ENCODE peak calls at places on chromosomes 12 and 14, in seven cellular contexts. E, L, Q, J, P, X and B are unnamed samples.
A peak's percentile ranks its signal among the peaks of the same experiment; 100 is the strongest.

GRCh38 chr14:72024043-72024407 is 91.8 kb downstream of the RGS6 start:
- DNase-seq in E (no peak), L (peak; percentile 43), Q (no peak), J (peak; percentile 72), P (peak; percentile 27), X (peak; percentile 65), B (no peak)

GRCh38 chr12:82651489-82651888 is 35.2 kb upstream of the TMTC2 start:
- DNase-seq in E (no peak), L (no peak), Q (no peak), J (no peak), P (no peak), X (no peak), B (no peak)

GRCh38 chr12:54689984-54690383 is 41.8 kb upstream of the DCD start:
- DNase-seq in E (no peak), L (no peak), Q (no peak), J (peak; percentile 55), P (no peak), X (peak; percentile 24), B (no peak)

GRCh38 chr14:73058923-73059311 is 583 bp downstream of the RBM25 start:
- DNase-seq in E (no peak), L (no peak), Q (peak; percentile 31), J (peak; percentile 48), P (no peak), X (peak; percentile 49), B (no peak)

GRCh38 chr12:49806877-49807276 is 21.3 kb downstream of the NCKAP5L start:
- DNase-seq in E (no peak), L (no peak), Q (no peak), J (no peak), P (no peak), X (no peak), B (no peak)

GRCh38 chr12:85484387-85484786 is 204.4 kb downstream of the ALX1 start:
- DNase-seq in E (no peak), L (no peak), Q (no peak), J (no peak), P (no peak), X (no peak), B (no peak)

GRCh38 chr14:75429562-75429961 is 1.7 kb downstream of the JDP2 start:
- DNase-seq in E (no peak), L (no peak), Q (no peak), J (no peak), P (no peak), X (no peak), B (no peak)

GRCh38 chr12:51322452-51322851 is 1.5 kb downstream of the BIN2 start:
- DNase-seq in E (no peak), L (peak; percentile 45), Q (no peak), J (no peak), P (no peak), X (no peak), B (no peak)

GRCh38 chr14:103281496-103282231 is 52.4 kb upstream of the EIF5 start:
- DNase-seq in E (peak; percentile 58), L (no peak), Q (no peak), J (peak; percentile 48), P (peak; percentile 53), X (peak; percentile 79), B (no peak)

GRCh38 chr14:92559486-92559885 is 45.9 kb downstream of the RIN3 start:
- DNase-seq in E (no peak), L (no peak), Q (no peak), J (no peak), P (no peak), X (no peak), B (no peak)

GRCh38 chr14:92557544-92557912 is 43.9 kb downstream of the RIN3 start:
- DNase-seq in E (no peak), L (no peak), Q (no peak), J (no peak), P (no peak), X (no peak), B (no peak)

GRCh38 chr14:92556863-92557543 is 43.4 kb downstream of the RIN3 start:
- DNase-seq in E (no peak), L (no peak), Q (no peak), J (no peak), P (no peak), X (peak; percentile 30), B (no peak)

GRCh38 chr14:92560106-92560865 is 46.7 kb downstream of the RIN3 start:
- DNase-seq in E (no peak), L (no peak), Q (no peak), J (no peak), P (no peak), X (no peak), B (no peak)

GRCh38 chr14:92558319-92558718 is 44.7 kb downstream of the RIN3 start:
- DNase-seq in E (no peak), L (no peak), Q (no peak), J (no peak), P (no peak), X (no peak), B (no peak)
- TF ChIP-seq CTCF in E (no peak), L (no peak), Q (no peak), J (no peak), P (no peak), X (no peak), B (no peak)

GRCh38 chr14:61280526-61281185 is 482 bp downstream of the TMEM30B start:
- DNase-seq in E (peak; percentile 71), L (no peak), Q (peak; percentile 62), J (peak; percentile 61), P (peak; percentile 83), X (peak; percentile 66), B (peak; percentile 39)
- TF ChIP-seq CTCF in E (peak; percentile 51), L (no peak), Q (peak; percentile 59), J (peak; percentile 25), P (peak; percentile 48), X (peak; percentile 31), B (no peak)

GRCh38 chr12:7031306-7031705 is 13.0 kb upstream of the LPCAT3 start:
- DNase-seq in E (no peak), L (no peak), Q (no peak), J (no peak), P (no peak), X (no peak), B (no peak)
- TF ChIP-seq CTCF in E (no peak), L (no peak), Q (no peak), J (no peak), P (no peak), X (no peak), B (no peak)

DNA sequence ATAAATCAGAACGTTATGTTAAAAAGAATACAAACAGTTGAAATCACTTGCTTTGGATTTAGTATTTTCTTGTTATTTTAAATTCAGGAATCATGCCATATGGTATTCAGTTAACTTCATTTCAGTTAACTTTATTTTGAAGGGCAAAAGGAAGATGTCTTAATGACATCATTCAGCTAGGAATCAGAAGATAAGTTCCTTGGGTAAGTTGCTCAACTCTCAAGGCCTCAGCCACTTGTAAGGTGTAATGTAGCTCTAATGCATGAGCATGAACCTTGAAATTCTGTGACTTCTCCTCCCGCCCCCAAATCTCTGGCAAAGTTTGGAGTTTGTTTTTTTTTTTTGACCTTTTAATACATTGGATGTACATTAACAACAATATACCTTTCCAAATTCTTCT is 42.6 kb downstream of the FRS2 start:
- DNase-seq in E (no peak), L (no peak), Q (no peak), J (no peak), P (no peak), X (no peak), B (no peak)
- TF ChIP-seq CTCF in E (no peak), L (no peak), Q (no peak), J (no peak), P (no peak), X (no peak), B (no peak)

GRCh38 chr14:91060472-91061308 is at the start of gene RPS6KA5:
- DNase-seq in E (peak; percentile 100), L (peak; percentile 100), Q (peak; percentile 100), J (peak; percentile 100), P (peak; percentile 100), X (peak; percentile 100), B (peak; percentile 95)
- TF ChIP-seq CTCF in E (peak; percentile 14), L (no peak), Q (peak; percentile 44), J (no peak), P (no peak), X (no peak), B (no peak)

GRCh38 chr14:20382526-20382925 is 30.8 kb downstream of the TEP1 start:
- DNase-seq in E (no peak), L (no peak), Q (no peak), J (no peak), P (no peak), X (no peak), B (no peak)
- TF ChIP-seq CTCF in E (no peak), L (no peak), Q (no peak), J (no peak), P (no peak), X (no peak), B (no peak)

DNA sequence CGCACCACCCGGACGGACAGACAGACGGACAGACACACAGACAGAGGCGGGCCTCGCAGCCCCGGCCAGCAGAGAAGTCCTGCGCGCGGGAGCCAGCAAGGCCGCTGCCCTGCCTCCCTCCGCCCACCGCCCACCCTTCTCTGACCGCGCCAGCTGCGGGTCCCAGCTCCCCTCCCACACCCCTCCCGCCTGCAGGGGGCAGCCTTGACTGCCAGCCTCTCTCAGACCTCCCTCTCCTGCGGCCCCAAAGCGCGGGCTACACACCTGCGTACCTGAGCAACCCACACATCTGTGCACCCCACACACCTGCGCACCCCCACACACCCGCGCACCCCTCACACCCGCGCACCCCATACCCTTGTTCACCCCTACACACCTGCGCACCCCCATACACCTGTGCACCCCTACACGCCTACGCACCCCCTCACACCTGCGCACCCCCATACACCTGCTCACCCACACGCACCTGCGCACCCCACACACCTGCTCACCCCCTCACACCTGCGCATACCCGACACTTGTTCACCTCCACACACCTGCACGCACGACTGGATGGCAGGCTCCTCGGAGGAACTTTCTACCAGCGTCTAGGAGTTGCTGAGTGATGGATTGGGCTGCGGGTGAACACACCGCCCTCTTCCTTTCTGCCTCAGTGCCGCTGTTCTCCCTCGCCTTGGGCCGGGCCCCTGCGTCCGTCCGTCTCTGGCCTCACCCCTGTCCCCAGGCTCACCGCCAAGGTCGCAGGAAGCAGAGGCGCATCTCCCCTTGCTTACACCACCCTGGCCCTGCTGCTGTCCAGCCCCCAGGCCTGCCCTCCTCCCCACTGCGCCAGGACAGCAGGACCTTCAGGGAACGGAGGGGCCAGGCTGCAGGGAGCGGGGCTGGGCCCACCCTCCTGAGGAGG is 20.8 kb upstream of the TMEM106C start:
- DNase-seq in E (no peak), L (no peak), Q (no peak), J (peak; percentile 49), P (no peak), X (no peak), B (peak; percentile 25)
- TF ChIP-seq CTCF in E (peak; percentile 25), L (peak; percentile 25), Q (no peak), J (peak; percentile 26), P (peak; percentile 8), X (no peak), B (no peak)